ENCODE peak calls at places on chromosomes 13 and 19, in four cellular contexts. One of them, this sample, is unnamed. For H3K27me3, the result is how much of the 10 kb centered on the place peaks cover.

GRCh38 chr13:24032674-24033073 is 127.8 kb upstream of the SPATA13 start:
- DNase-seq in aorta: no peak
- DNase-seq in heart right ventricle: no peak
- DNase-seq in WERI-Rb-1: no peak
- DNase-seq in this sample: no peak

GRCh38 chr19:11092181-11092538 is 2.9 kb downstream of the LDLR start:
- DNase-seq in aorta: no peak
- DNase-seq in heart right ventricle: no peak
- DNase-seq in WERI-Rb-1: no peak
- DNase-seq in this sample: no peak

GRCh38 chr13:39306639-39307589 is 268.7 kb downstream of the NHLRC3 start:
- DNase-seq in aorta: no peak
- DNase-seq in heart right ventricle: no peak
- DNase-seq in WERI-Rb-1: no peak
- DNase-seq in this sample: no peak

GRCh38 chr19:18496167-18496979 is 25.5 kb downstream of the ELL start:
- DNase-seq in aorta: no peak
- DNase-seq in heart right ventricle: peak
- DNase-seq in WERI-Rb-1: no peak
- DNase-seq in this sample: peak

GRCh38 chr19:13097331-13098258 is 5.1 kb downstream of the LYL1 start:
- DNase-seq in aorta: peak
- DNase-seq in heart right ventricle: peak
- DNase-seq in WERI-Rb-1: no peak
- DNase-seq in this sample: no peak

GRCh38 chr13:36673352-36673751 is 468 bp upstream of the SERTM1 start:
- DNase-seq in aorta: no peak
- DNase-seq in heart right ventricle: no peak
- DNase-seq in WERI-Rb-1: no peak
- DNase-seq in this sample: no peak

GRCh38 chr19:34474233-34474989 is 7.1 kb upstream of the WTIP start:
- DNase-seq in aorta: no peak
- DNase-seq in heart right ventricle: no peak
- DNase-seq in WERI-Rb-1: no peak
- DNase-seq in this sample: no peak

GRCh38 chr13:112901951-112902651 is 66.9 kb upstream of the MCF2L start:
- DNase-seq in aorta: no peak
- DNase-seq in heart right ventricle: no peak
- DNase-seq in WERI-Rb-1: peak
- DNase-seq in this sample: peak

GRCh38 chr19:37172368-37173366 is at the start of gene ZNF585A:
- DNase-seq in aorta: peak
- DNase-seq in heart right ventricle: peak
- DNase-seq in WERI-Rb-1: peak
- DNase-seq in this sample: peak

GRCh38 chr19:13882419-13882795 is 5.5 kb downstream of the NANOS3 start:
- DNase-seq in aorta: no peak
- DNase-seq in heart right ventricle: no peak
- DNase-seq in WERI-Rb-1: no peak
- DNase-seq in this sample: no peak

GRCh38 chr19:39127812-39128510 is 2.4 kb downstream of the PAK4 start:
- DNase-seq in aorta: no peak
- DNase-seq in heart right ventricle: no peak
- DNase-seq in WERI-Rb-1: no peak
- DNase-seq in this sample: peak

GRCh38 chr19:42420055-42420544 is 7.1 kb downstream of the LIPE start:
- DNase-seq in aorta: peak
- DNase-seq in heart right ventricle: peak
- DNase-seq in WERI-Rb-1: peak
- DNase-seq in this sample: no peak

GRCh38 chr13:75787249-75787940 is 151.3 kb downstream of the LMO7 start:
- DNase-seq in aorta: no peak
- DNase-seq in heart right ventricle: no peak
- DNase-seq in WERI-Rb-1: no peak
- DNase-seq in this sample: no peak

GRCh38 chr19:39247701-39248664 is 673 bp downstream of the IFNL4 start:
- DNase-seq in aorta: no peak
- DNase-seq in heart right ventricle: no peak
- DNase-seq in WERI-Rb-1: no peak
- DNase-seq in this sample: no peak

GRCh38 chr19:55447421-55448174 is 4.5 kb upstream of the SHISA7 start:
- DNase-seq in aorta: no peak
- DNase-seq in heart right ventricle: no peak
- DNase-seq in WERI-Rb-1: no peak
- DNase-seq in this sample: no peak

GRCh38 chr19:47049307-47049700 is 880 bp upstream of the TMEM160 start:
- DNase-seq in aorta: no peak
- DNase-seq in heart right ventricle: no peak
- DNase-seq in WERI-Rb-1: no peak
- DNase-seq in this sample: peak

GRCh38 chr13:40345149-40345514 is 321.3 kb downstream of the FOXO1 start:
- DNase-seq in aorta: no peak
- DNase-seq in heart right ventricle: no peak
- DNase-seq in WERI-Rb-1: no peak
- DNase-seq in this sample: no peak

GRCh38 chr13:110415669-110416068 is 108.6 kb downstream of the COL4A2 start:
- DNase-seq in aorta: no peak
- DNase-seq in heart right ventricle: no peak
- DNase-seq in WERI-Rb-1: peak
- DNase-seq in this sample: no peak

GRCh38 chr19:6720369-6721112 is at the start of gene C3:
- DNase-seq in aorta: peak
- DNase-seq in heart right ventricle: no peak
- DNase-seq in WERI-Rb-1: no peak
- DNase-seq in this sample: peak

GRCh38 chr13:77878186-77878585 is 40.4 kb downstream of the EDNRB start:
- DNase-seq in aorta: no peak
- DNase-seq in heart right ventricle: no peak
- DNase-seq in WERI-Rb-1: no peak
- DNase-seq in this sample: no peak

GRCh38 chr13:94712812-94713555 is 639 bp upstream of the SOX21 start:
- DNase-seq in aorta: peak
- DNase-seq in heart right ventricle: no peak
- DNase-seq in WERI-Rb-1: peak
- DNase-seq in this sample: peak

GRCh38 chr13:98981596-98982195 is 3.8 kb upstream of the DOCK9 start:
- DNase-seq in aorta: no peak
- DNase-seq in heart right ventricle: no peak
- DNase-seq in WERI-Rb-1: no peak
- DNase-seq in this sample: no peak

GRCh38 chr19:57578487-57579205 is at the start of gene ZNF416:
- DNase-seq in aorta: peak
- DNase-seq in heart right ventricle: peak
- DNase-seq in WERI-Rb-1: peak
- DNase-seq in this sample: peak

GRCh38 chr13:28478127-28478526 is 16.8 kb downstream of the FLT1 start:
- DNase-seq in aorta: no peak
- DNase-seq in heart right ventricle: no peak
- DNase-seq in WERI-Rb-1: no peak
- DNase-seq in this sample: no peak

GRCh38 chr19:4555657-4556561 is 3.6 kb downstream of the SEMA6B start:
- DNase-seq in aorta: no peak
- DNase-seq in heart right ventricle: no peak
- DNase-seq in WERI-Rb-1: no peak
- DNase-seq in this sample: no peak

GRCh38 chr13:109737606-109738005 is 48.8 kb downstream of the IRS2 start:
- DNase-seq in aorta: no peak
- DNase-seq in heart right ventricle: no peak
- DNase-seq in WERI-Rb-1: no peak
- DNase-seq in this sample: no peak

GRCh38 chr19:13012690-13013608 is 17.7 kb downstream of the NFIX start:
- DNase-seq in aorta: peak
- DNase-seq in heart right ventricle: peak
- DNase-seq in WERI-Rb-1: peak
- DNase-seq in this sample: no peak

GRCh38 chr19:13637664-13638063 is 126.7 kb upstream of the MRI1 start:
- DNase-seq in aorta: no peak
- DNase-seq in heart right ventricle: no peak
- DNase-seq in WERI-Rb-1: no peak
- DNase-seq in this sample: no peak

GRCh38 chr13:104289400-104289799 is 1223.2 kb upstream of the SLC10A2 start:
- DNase-seq in aorta: no peak
- DNase-seq in heart right ventricle: no peak
- DNase-seq in WERI-Rb-1: no peak
- DNase-seq in this sample: no peak

GRCh38 chr13:104592127-104592526 is 1525.9 kb upstream of the SLC10A2 start:
- DNase-seq in aorta: no peak
- DNase-seq in heart right ventricle: no peak
- DNase-seq in WERI-Rb-1: no peak
- DNase-seq in this sample: no peak

GRCh38 chr19:17347361-17347760 is 10.0 kb downstream of the GTPBP3 start:
- DNase-seq in aorta: peak
- DNase-seq in heart right ventricle: no peak
- DNase-seq in WERI-Rb-1: no peak
- DNase-seq in this sample: no peak

GRCh38 chr13:33642374-33643065 is 175.4 kb upstream of the RFC3 start:
- DNase-seq in aorta: no peak
- DNase-seq in heart right ventricle: no peak
- DNase-seq in WERI-Rb-1: no peak
- DNase-seq in this sample: no peak

GRCh38 chr13:33640832-33641231 is 177.1 kb upstream of the RFC3 start:
- DNase-seq in aorta: no peak
- DNase-seq in heart right ventricle: no peak
- DNase-seq in WERI-Rb-1: no peak
- DNase-seq in this sample: no peak

GRCh38 chr13:33645591-33646554 is 172.1 kb upstream of the RFC3 start:
- DNase-seq in aorta: no peak
- DNase-seq in heart right ventricle: no peak
- DNase-seq in WERI-Rb-1: no peak
- DNase-seq in this sample: no peak

GRCh38 chr13:33649212-33649917 is 168.6 kb upstream of the RFC3 start:
- DNase-seq in aorta: no peak
- DNase-seq in heart right ventricle: no peak
- DNase-seq in WERI-Rb-1: no peak
- DNase-seq in this sample: no peak

DNA sequence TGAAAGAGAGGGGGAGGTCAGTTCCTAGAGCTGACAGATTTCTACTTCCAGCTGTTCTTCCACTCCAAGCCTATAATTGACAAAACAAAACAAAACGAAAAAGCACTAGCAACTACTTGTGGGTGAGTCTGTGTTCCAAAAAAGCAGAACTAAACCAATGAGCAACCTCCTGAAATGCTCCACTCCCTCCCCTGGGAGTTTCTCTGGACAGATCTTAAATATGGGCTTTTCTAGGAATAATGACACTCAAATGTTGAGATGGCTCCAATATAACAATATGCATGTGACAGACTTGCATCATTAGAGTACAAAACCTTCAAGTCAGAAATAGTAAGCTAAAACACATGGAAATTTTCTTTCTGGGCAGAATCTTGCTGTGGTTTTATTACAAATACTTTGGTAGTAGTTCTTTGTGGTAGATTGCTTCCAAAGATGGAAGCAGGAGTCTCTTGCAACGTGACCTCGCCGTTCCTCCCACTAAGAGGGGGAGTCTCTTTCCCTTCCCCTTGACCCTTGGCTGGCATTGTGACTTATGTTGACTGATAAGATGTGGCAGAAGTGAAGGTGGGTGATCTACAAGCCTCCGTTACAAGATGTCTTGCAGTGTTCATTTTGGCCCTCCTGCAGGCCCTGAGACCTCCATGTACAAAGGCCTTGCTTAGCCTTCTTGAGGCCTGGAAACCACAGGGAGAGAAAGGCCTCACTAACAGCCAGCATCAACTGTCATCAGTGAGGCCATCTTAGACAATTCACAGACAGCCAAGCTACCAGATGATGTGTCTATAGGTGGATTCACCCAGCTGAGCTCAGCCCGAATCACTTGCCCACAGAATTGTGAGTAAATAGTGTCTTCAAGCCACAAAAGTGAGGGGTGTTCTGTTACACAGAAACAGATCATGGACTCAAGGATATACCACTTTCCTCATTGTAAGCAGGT is 173.1 kb upstream of the RFC3 start:
- DNase-seq in aorta: no peak
- DNase-seq in heart right ventricle: no peak
- DNase-seq in WERI-Rb-1: no peak
- DNase-seq in this sample: no peak
- H3K27ac ChIP-seq in aorta: no peak
- H3K27ac ChIP-seq in heart right ventricle: peak
- H3K27ac ChIP-seq in WERI-Rb-1: no peak
- H3K27ac ChIP-seq in this sample: peak

DNA sequence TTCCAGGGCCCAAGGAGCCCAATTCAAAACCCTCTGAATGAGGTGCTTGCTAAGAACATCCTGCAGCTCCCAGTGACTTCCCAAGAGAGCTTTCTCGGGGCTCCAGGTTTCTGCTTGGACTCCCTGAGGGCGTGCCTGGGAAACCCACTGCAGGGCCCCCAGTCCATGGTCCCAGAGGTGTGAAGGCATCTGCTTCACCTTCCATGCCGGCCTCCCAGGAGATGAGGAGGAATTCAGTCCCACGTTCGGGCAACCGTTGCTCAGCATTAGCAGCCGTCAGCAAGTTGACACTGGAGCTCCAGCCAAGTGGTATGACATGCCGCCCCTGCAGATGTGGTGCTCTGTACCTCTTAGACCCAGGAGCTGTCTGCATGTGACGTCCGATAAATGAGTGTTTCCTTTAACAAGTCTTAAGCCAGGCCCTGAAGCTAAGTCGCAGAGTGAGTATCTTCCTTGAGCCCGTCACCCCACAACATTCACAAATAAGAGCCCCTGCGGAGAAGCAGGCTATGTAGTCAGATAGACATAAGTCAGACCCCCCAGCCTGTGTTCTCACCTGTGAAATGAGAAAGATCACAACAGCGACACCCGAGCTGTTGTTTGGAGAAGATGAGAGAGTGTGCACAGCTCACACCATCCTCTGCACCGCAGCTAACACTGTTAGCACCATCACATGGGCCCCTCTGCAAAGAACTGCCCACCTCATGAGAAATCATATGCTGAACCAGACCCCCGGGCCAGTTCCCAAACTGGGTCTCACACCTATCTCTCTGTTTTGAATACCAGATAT is 150.3 kb downstream of the KATNAL1 start:
- DNase-seq in aorta: no peak
- DNase-seq in heart right ventricle: no peak
- DNase-seq in WERI-Rb-1: no peak
- DNase-seq in this sample: no peak
- H3K27me3 ChIP-seq in aorta: under half
- H3K27me3 ChIP-seq in heart right ventricle: under half
- H3K27me3 ChIP-seq in WERI-Rb-1: under half
- H3K27me3 ChIP-seq in this sample: under half

GRCh38 chr19:50152578-50152977 is 10.5 kb downstream of the IZUMO2 start:
- DNase-seq in aorta: no peak
- DNase-seq in heart right ventricle: no peak
- DNase-seq in WERI-Rb-1: no peak
- DNase-seq in this sample: no peak
- H3K27ac ChIP-seq in aorta: no peak
- H3K27ac ChIP-seq in heart right ventricle: no peak
- H3K27ac ChIP-seq in WERI-Rb-1: no peak
- H3K27ac ChIP-seq in this sample: no peak

DNA sequence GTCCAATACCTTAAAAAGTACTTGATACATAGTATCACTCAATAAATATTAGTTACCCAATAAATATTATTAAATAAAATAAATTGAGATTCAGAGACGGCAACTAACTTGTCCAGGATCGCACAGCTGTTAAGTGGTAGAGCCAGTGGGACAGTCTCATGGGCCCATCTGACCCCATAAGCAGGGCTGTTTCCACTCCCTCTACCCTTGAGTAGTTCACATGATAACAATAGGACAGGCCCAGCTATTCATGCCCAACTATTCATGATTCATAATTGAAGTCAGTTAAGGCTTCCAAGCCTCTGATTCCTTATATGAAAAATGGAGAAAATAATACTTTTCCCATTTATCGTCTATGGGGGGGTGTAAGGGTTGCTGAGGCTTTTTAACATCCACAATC is 78.2 kb downstream of the C13orf42 start:
- DNase-seq in aorta: no peak
- DNase-seq in heart right ventricle: no peak
- DNase-seq in WERI-Rb-1: no peak
- DNase-seq in this sample: no peak
- H3K27me3 ChIP-seq in aorta: under half
- H3K27me3 ChIP-seq in heart right ventricle: under half
- H3K27me3 ChIP-seq in WERI-Rb-1: under half
- H3K27me3 ChIP-seq in this sample: under half